ENCODE peak calls at places on chromosomes 16 and 17, in seven cellular contexts. Q is cardiac muscle cell, D is AG09309, F is tibial nerve, R is lung, N is stomach, T is A549. U is an unnamed sample.
A peak's percentile ranks its signal among the peaks of the same experiment; 100 is the strongest.

GRCh38 chr17:81727324-81728031 is 15.4 kb downstream of the SLC25A10 start:
- DNase-seq in Q (no peak), D (no peak), F (no peak), R (no peak), N (peak; percentile 88), T (no peak), U (no peak)

GRCh38 chr16:77788196-77789084 is at the start of gene VAT1L:
- DNase-seq in Q (peak; percentile 53), D (no peak), F (no peak), R (no peak), N (no peak), T (peak; percentile 44), U (peak; percentile 57)

GRCh38 chr17:16419074-16419928 is 3.9 kb downstream of the TRPV2 start:
- DNase-seq in Q (peak; percentile 80), D (peak; percentile 46), F (no peak), R (no peak), N (no peak), T (peak; percentile 58), U (peak; percentile 90)

GRCh38 chr17:10036511-10037061 is 131.5 kb upstream of the RCVRN start:
- DNase-seq in Q (peak; percentile 72), D (no peak), F (peak; percentile 73), R (peak; percentile 60), N (no peak), T (no peak), U (no peak)

GRCh38 chr16:75566040-75566888 is at the start of gene GABARAPL2:
- DNase-seq in Q (peak; percentile 80), D (no peak), F (peak; percentile 64), R (peak; percentile 84), N (peak; percentile 86), T (peak; percentile 74), U (peak; percentile 78)

GRCh38 chr17:74430385-74430705 is 1.5 kb upstream of the GPRC5C start:
- DNase-seq in Q (no peak), D (no peak), F (no peak), R (no peak), N (no peak), T (peak; percentile 43), U (no peak)

GRCh38 chr16:1094124-1094479 is 1.9 kb downstream of the C1QTNF8 start:
- DNase-seq in Q (no peak), D (no peak), F (no peak), R (no peak), N (no peak), T (peak; percentile 73), U (no peak)

GRCh38 chr17:60863892-60864673 is 186.4 kb downstream of the BCAS3 start:
- DNase-seq in Q (peak; percentile 48), D (no peak), F (no peak), R (no peak), N (no peak), T (no peak), U (peak; percentile 28)

GRCh38 chr17:4233668-4234258 is 30.0 kb downstream of the ANKFY1 start:
- DNase-seq in Q (no peak), D (no peak), F (no peak), R (no peak), N (no peak), T (no peak), U (no peak)

GRCh38 chr16:5062790-5063765 is 2.7 kb downstream of the C16orf89 start:
- DNase-seq in Q (no peak), D (no peak), F (no peak), R (no peak), N (no peak), T (peak; percentile 31), U (no peak)

GRCh38 chr17:82382933-82383255 is 11.3 kb downstream of the UTS2R start:
- DNase-seq in Q (no peak), D (no peak), F (no peak), R (no peak), N (no peak), T (no peak), U (no peak)

GRCh38 chr17:73091770-73092517 is 544 bp downstream of the SLC39A11 start:
- DNase-seq in Q (peak; percentile 35), D (no peak), F (no peak), R (no peak), N (peak; percentile 33), T (peak; percentile 21), U (no peak)

GRCh38 chr16:89352091-89352681 is 134.7 kb downstream of the ZNF778 start:
- DNase-seq in Q (no peak), D (no peak), F (no peak), R (no peak), N (no peak), T (no peak), U (no peak)

GRCh38 chr16:57367111-57367752 is 5.1 kb upstream of the CX3CL1 start:
- DNase-seq in Q (peak; percentile 19), D (no peak), F (no peak), R (no peak), N (no peak), T (no peak), U (no peak)

GRCh38 chr16:83312015-83312734 is 495.6 kb upstream of the HSBP1 start:
- DNase-seq in Q (peak; percentile 32), D (no peak), F (no peak), R (no peak), N (no peak), T (no peak), U (peak; percentile 53)

GRCh38 chr16:83312846-83313245 is 494.9 kb upstream of the HSBP1 start:
- DNase-seq in Q (no peak), D (no peak), F (no peak), R (no peak), N (no peak), T (no peak), U (no peak)

GRCh38 chr16:83310816-83311215 is 497.0 kb upstream of the HSBP1 start:
- DNase-seq in Q (peak; percentile 41), D (no peak), F (no peak), R (no peak), N (no peak), T (no peak), U (no peak)

GRCh38 chr16:83318390-83318789 is 489.4 kb upstream of the HSBP1 start:
- DNase-seq in Q (no peak), D (no peak), F (no peak), R (no peak), N (no peak), T (no peak), U (no peak)

GRCh38 chr16:83315271-83315670 is 492.5 kb upstream of the HSBP1 start:
- DNase-seq in Q (no peak), D (no peak), F (no peak), R (no peak), N (no peak), T (no peak), U (no peak)
- H3K4me3 ChIP-seq in Q (no peak overlapping the region), D (no peak overlapping the region), F (no peak overlapping the region), R (no peak overlapping the region), N (no peak overlapping the region), T (no peak overlapping the region), U (no peak overlapping the region)

GRCh38 chr17:41325126-41325525 is 9.6 kb upstream of the KRTAP17-1 start:
- DNase-seq in Q (no peak), D (no peak), F (no peak), R (no peak), N (no peak), T (no peak), U (no peak)

GRCh38 chr17:41325611-41326010 is 10.1 kb upstream of the KRTAP17-1 start:
- DNase-seq in Q (no peak), D (no peak), F (no peak), R (no peak), N (no peak), T (no peak), U (no peak)

GRCh38 chr17:41322903-41323895 is 7.7 kb upstream of the KRTAP17-1 start:
- DNase-seq in Q (no peak), D (no peak), F (no peak), R (no peak), N (no peak), T (no peak), U (no peak)

GRCh38 chr17:41324180-41325075 is 8.9 kb upstream of the KRTAP17-1 start:
- DNase-seq in Q (no peak), D (no peak), F (no peak), R (no peak), N (no peak), T (peak; percentile 48), U (peak; percentile 37)

GRCh38 chr17:41322264-41322902 is 6.9 kb upstream of the KRTAP17-1 start:
- DNase-seq in Q (peak; percentile 67), D (peak; percentile 68), F (no peak), R (no peak), N (no peak), T (peak; percentile 68), U (peak; percentile 86)
- TF ChIP-seq CTCF in Q (peak; percentile 84), D (peak; percentile 82), F (peak; percentile 77), R (peak; percentile 70), N (no peak), T (peak; percentile 89), U (peak; percentile 87)

DNA sequence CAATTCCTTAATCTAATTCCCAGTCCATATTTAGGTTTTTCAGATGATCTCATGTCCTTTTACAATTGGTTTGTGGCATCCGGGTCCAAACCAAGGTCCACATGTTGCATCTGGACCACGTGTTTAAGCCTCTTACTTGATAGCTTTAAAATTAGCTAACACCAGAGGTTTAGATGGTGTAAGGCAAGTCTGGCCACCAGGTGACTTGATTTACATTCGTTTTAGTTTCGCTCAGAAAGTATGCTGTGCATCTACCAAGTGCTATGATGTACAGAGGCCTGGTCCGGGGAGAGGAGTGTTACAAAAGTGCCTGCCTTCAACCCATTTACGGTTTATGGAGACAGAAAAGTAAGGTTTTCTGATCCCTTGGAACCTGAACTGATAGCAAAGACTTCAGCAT is 878 bp upstream of the DNAJA2 start:
- DNase-seq in Q (peak; percentile 8), D (no peak), F (no peak), R (no peak), N (no peak), T (peak; percentile 47), U (peak; percentile 32)
- H3K4me3 ChIP-seq in Q (peak overlapping the region; percentile 83), D (no peak overlapping the region), F (peak overlapping the region; percentile 59), R (no peak overlapping the region), N (peak overlapping the region; percentile 74), T (peak overlapping the region; percentile 94), U (no peak overlapping the region)

GRCh38 chr17:36703860-36704266 is 102.5 kb downstream of the MRM1 start:
- DNase-seq in Q (peak; percentile 55), D (no peak), F (no peak), R (no peak), N (no peak), T (peak; percentile 22), U (peak; percentile 37)

GRCh38 chr17:36707904-36708303 is 106.5 kb downstream of the MRM1 start:
- DNase-seq in Q (no peak), D (no peak), F (no peak), R (no peak), N (no peak), T (no peak), U (no peak)

GRCh38 chr17:36706437-36706731 is 105.0 kb downstream of the MRM1 start:
- DNase-seq in Q (no peak), D (no peak), F (no peak), R (no peak), N (no peak), T (no peak), U (no peak)

DNA sequence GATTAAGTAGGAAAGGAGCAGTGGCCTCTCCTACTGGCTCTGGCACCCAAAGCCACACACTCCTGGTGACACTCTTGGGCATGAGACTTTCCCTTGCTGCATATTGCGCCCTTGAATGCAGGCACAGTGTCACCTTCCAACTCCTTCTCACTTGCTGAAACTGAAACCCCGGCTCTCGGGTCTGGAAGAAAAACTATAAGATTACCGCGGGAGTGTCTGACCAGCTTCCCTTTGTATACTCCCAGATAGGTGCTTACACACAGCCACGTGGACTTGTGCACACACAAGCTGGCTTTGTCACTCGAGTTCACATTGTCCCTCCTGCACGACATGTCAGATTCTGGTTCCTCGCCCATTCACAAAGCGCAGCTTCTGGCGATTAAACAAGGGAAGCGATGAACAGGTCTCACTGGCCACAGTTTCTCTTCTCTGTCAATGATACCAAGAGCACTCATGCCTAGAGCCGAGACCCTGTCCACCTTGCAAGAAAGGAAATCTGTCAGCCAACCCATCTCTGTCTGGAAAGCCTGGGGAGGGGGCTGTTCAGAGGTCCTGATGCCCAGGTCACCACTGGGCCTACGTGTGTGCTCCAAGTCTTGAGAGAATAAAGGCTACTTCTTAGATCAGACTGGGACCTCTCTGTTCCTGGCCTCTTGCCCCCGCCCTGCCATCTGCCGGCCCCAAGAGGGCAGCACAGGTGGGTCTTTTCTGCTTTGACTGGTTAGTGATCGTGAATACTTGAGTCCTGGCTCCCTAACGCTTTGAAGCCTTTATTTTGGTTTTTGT is 104.5 kb downstream of the MRM1 start:
- DNase-seq in Q (peak; percentile 44), D (no peak), F (no peak), R (peak; percentile 38), N (peak; percentile 46), T (peak; percentile 72), U (peak; percentile 34)
- TF ChIP-seq CTCF in Q (peak; percentile 62), D (peak; percentile 60), F (no peak), R (peak; percentile 20), N (no peak), T (peak; percentile 81), U (peak; percentile 60)

U was measured in choroid plexus epithelial cell.